ENCODE peak calls at places on chromosomes 7 and 10, in eight cellular contexts. G is CD4-positive, alpha-beta T cell; T is NCI-H1436; V is kidney tubule cell; K is fibroblast of pulmonary artery; E is lower lobe of right lung; R is AG09309; O is HT-29. H is an unnamed sample.

GRCh38 chr7:35555386-35555785 is 139.5 kb downstream of the HERPUD2 start:
- DNase-seq in G (no peak), T (no peak), V (no peak), K (no peak), E (no peak), R (no peak), O (no peak), H (no peak)

GRCh38 chr10:48598243-48598935 is 6.5 kb downstream of the ARHGAP22 start:
- DNase-seq in G (no peak), T (peak), V (no peak), K (no peak), E (no peak), R (no peak), O (no peak), H (no peak)

GRCh38 chr7:42237891-42238531 is 1.0 kb upstream of the GLI3 start:
- DNase-seq in G (no peak), T (no peak), V (peak), K (peak), E (peak), R (no peak), O (no peak), H (peak)

GRCh38 chr10:61592581-61592980 is 70.1 kb upstream of the CABCOCO1 start:
- DNase-seq in G (no peak), T (no peak), V (peak), K (peak), E (no peak), R (no peak), O (peak), H (no peak)

GRCh38 chr7:23471090-23471859 is 984 bp upstream of the IGF2BP3 start:
- DNase-seq in G (no peak), T (peak), V (peak), K (peak), E (no peak), R (no peak), O (peak), H (no peak)

GRCh38 chr10:117716896-117717295 is 174.3 kb downstream of the EMX2 start:
- DNase-seq in G (no peak), T (no peak), V (no peak), K (no peak), E (no peak), R (no peak), O (no peak), H (no peak)

GRCh38 chr10:78777466-78778256 is 291.1 kb upstream of the ZMIZ1 start:
- DNase-seq in G (no peak), T (no peak), V (peak), K (no peak), E (no peak), R (peak), O (no peak), H (no peak)

GRCh38 chr10:26621889-26622681 is 75.4 kb upstream of the PDSS1 start:
- DNase-seq in G (no peak), T (no peak), V (peak), K (peak), E (peak), R (no peak), O (peak), H (peak)

GRCh38 chr7:156220701-156221100 is 408.4 kb upstream of the SHH start:
- DNase-seq in G (no peak), T (no peak), V (no peak), K (no peak), E (no peak), R (no peak), O (no peak), H (no peak)

GRCh38 chr7:21428642-21428941 is 709 bp downstream of the SP4 start:
- DNase-seq in G (no peak), T (no peak), V (no peak), K (no peak), E (peak), R (no peak), O (no peak), H (no peak)

GRCh38 chr10:6014241-6014761 is 37.0 kb upstream of the IL15RA start:
- DNase-seq in G (peak), T (peak), V (peak), K (peak), E (no peak), R (no peak), O (peak), H (peak)

GRCh38 chr7:107948645-107949442 is 54.1 kb downstream of the LAMB1 start:
- DNase-seq in G (no peak), T (no peak), V (peak), K (peak), E (no peak), R (peak), O (peak), H (peak)

H was measured in NCI-H226.